ENCODE peak calls at places on chromosomes 16 and 17, in eight cellular contexts. One of them, this sample, is unnamed.

GRCh38 chr16:80231888-80232287 is 308.9 kb upstream of the DYNLRB2 start:
- DNase-seq in pancreas: no peak
- DNase-seq in brain microvascular endothelial cell: peak
- DNase-seq in ascending aorta: no peak
- DNase-seq in prostate gland: no peak
- DNase-seq in adrenal gland: no peak
- DNase-seq in A549: no peak
- DNase-seq in AG09309: peak
- DNase-seq in this sample: peak

GRCh38 chr17:81027591-81028505 is 7.1 kb upstream of the BAIAP2 start:
- DNase-seq in AG09309: no peak
- DNase-seq in A549: no peak
- DNase-seq in ascending aorta: no peak
- DNase-seq in adrenal gland: no peak
- DNase-seq in pancreas: no peak
- DNase-seq in brain microvascular endothelial cell: no peak
- DNase-seq in prostate gland: no peak
- DNase-seq in this sample: no peak

GRCh38 chr16:49524578-49525315 is 151.1 kb downstream of the C16orf78 start:
- DNase-seq in prostate gland: no peak
- DNase-seq in brain microvascular endothelial cell: no peak
- DNase-seq in adrenal gland: no peak
- DNase-seq in AG09309: no peak
- DNase-seq in A549: no peak
- DNase-seq in pancreas: no peak
- DNase-seq in ascending aorta: no peak
- DNase-seq in this sample: no peak

GRCh38 chr17:60421273-60422161 is 772 bp upstream of the CHCT1 start:
- DNase-seq in pancreas: peak
- DNase-seq in brain microvascular endothelial cell: peak
- DNase-seq in adrenal gland: peak
- DNase-seq in AG09309: no peak
- DNase-seq in ascending aorta: peak
- DNase-seq in A549: peak
- DNase-seq in prostate gland: peak
- DNase-seq in this sample: peak

GRCh38 chr17:54749157-54749556 is 151.5 kb upstream of the TOM1L1 start:
- DNase-seq in A549: peak
- DNase-seq in AG09309: no peak
- DNase-seq in brain microvascular endothelial cell: no peak
- DNase-seq in prostate gland: no peak
- DNase-seq in ascending aorta: no peak
- DNase-seq in adrenal gland: no peak
- DNase-seq in pancreas: no peak
- DNase-seq in this sample: no peak

GRCh38 chr17:3843935-3844516 is 2.0 kb downstream of the NCBP3 start:
- DNase-seq in AG09309: no peak
- DNase-seq in A549: peak
- DNase-seq in brain microvascular endothelial cell: no peak
- DNase-seq in adrenal gland: no peak
- DNase-seq in pancreas: peak
- DNase-seq in prostate gland: no peak
- DNase-seq in ascending aorta: no peak
- DNase-seq in this sample: peak

GRCh38 chr17:32445976-32446375 is 1.7 kb downstream of the PSMD11 start:
- DNase-seq in adrenal gland: no peak
- DNase-seq in pancreas: no peak
- DNase-seq in A549: peak
- DNase-seq in AG09309: no peak
- DNase-seq in ascending aorta: no peak
- DNase-seq in brain microvascular endothelial cell: peak
- DNase-seq in prostate gland: no peak
- DNase-seq in this sample: peak

GRCh38 chr16:19179890-19180490 is 11.9 kb downstream of the SYT17 start:
- DNase-seq in pancreas: peak
- DNase-seq in brain microvascular endothelial cell: peak
- DNase-seq in ascending aorta: no peak
- DNase-seq in adrenal gland: peak
- DNase-seq in prostate gland: peak
- DNase-seq in AG09309: no peak
- DNase-seq in A549: peak
- DNase-seq in this sample: peak

GRCh38 chr16:10877472-10877946 is 507 bp downstream of the CIITA start:
- DNase-seq in brain microvascular endothelial cell: no peak
- DNase-seq in pancreas: no peak
- DNase-seq in A549: no peak
- DNase-seq in prostate gland: no peak
- DNase-seq in adrenal gland: no peak
- DNase-seq in ascending aorta: no peak
- DNase-seq in AG09309: no peak
- DNase-seq in this sample: no peak

GRCh38 chr16:49000594-49000993 is 281.0 kb downstream of the CBLN1 start:
- DNase-seq in AG09309: no peak
- DNase-seq in A549: no peak
- DNase-seq in adrenal gland: no peak
- DNase-seq in ascending aorta: no peak
- DNase-seq in prostate gland: no peak
- DNase-seq in brain microvascular endothelial cell: no peak
- DNase-seq in pancreas: no peak
- DNase-seq in this sample: no peak

GRCh38 chr17:47907932-47908562 is 12.0 kb downstream of the SP2 start:
- DNase-seq in AG09309: no peak
- DNase-seq in ascending aorta: no peak
- DNase-seq in brain microvascular endothelial cell: no peak
- DNase-seq in A549: no peak
- DNase-seq in adrenal gland: no peak
- DNase-seq in prostate gland: no peak
- DNase-seq in pancreas: no peak
- DNase-seq in this sample: no peak

GRCh38 chr16:66612422-66612821 is 7.9 kb downstream of the CMTM3 start:
- DNase-seq in adrenal gland: no peak
- DNase-seq in A549: no peak
- DNase-seq in brain microvascular endothelial cell: no peak
- DNase-seq in AG09309: no peak
- DNase-seq in prostate gland: no peak
- DNase-seq in pancreas: peak
- DNase-seq in ascending aorta: no peak
- DNase-seq in this sample: no peak

GRCh38 chr17:57676543-57676942 is 68.6 kb downstream of the CCDC182 start:
- DNase-seq in prostate gland: no peak
- DNase-seq in A549: no peak
- DNase-seq in pancreas: no peak
- DNase-seq in brain microvascular endothelial cell: no peak
- DNase-seq in ascending aorta: peak
- DNase-seq in adrenal gland: no peak
- DNase-seq in AG09309: no peak
- DNase-seq in this sample: no peak

GRCh38 chr17:77315010-77315409 is 174.2 kb downstream of the SEC14L1 start:
- DNase-seq in adrenal gland: no peak
- DNase-seq in brain microvascular endothelial cell: no peak
- DNase-seq in ascending aorta: no peak
- DNase-seq in pancreas: no peak
- DNase-seq in prostate gland: no peak
- DNase-seq in AG09309: no peak
- DNase-seq in A549: no peak
- DNase-seq in this sample: no peak

GRCh38 chr16:7615565-7615964 is 282.9 kb downstream of the RBFOX1 start:
- DNase-seq in A549: no peak
- DNase-seq in prostate gland: no peak
- DNase-seq in pancreas: no peak
- DNase-seq in adrenal gland: peak
- DNase-seq in brain microvascular endothelial cell: no peak
- DNase-seq in AG09309: no peak
- DNase-seq in ascending aorta: no peak
- DNase-seq in this sample: no peak

GRCh38 chr16:49023095-49023494 is 258.5 kb downstream of the CBLN1 start:
- DNase-seq in A549: no peak
- DNase-seq in AG09309: no peak
- DNase-seq in pancreas: peak
- DNase-seq in prostate gland: no peak
- DNase-seq in adrenal gland: no peak
- DNase-seq in brain microvascular endothelial cell: no peak
- DNase-seq in ascending aorta: no peak
- DNase-seq in this sample: peak

GRCh38 chr17:63682981-63683380 is 16.9 kb downstream of the LIMD2 start:
- DNase-seq in AG09309: no peak
- DNase-seq in brain microvascular endothelial cell: no peak
- DNase-seq in pancreas: no peak
- DNase-seq in prostate gland: no peak
- DNase-seq in adrenal gland: no peak
- DNase-seq in A549: no peak
- DNase-seq in ascending aorta: no peak
- DNase-seq in this sample: no peak

GRCh38 chr17:27878776-27879562 is 14.2 kb downstream of the LYRM9 start:
- DNase-seq in A549: no peak
- DNase-seq in prostate gland: no peak
- DNase-seq in ascending aorta: no peak
- DNase-seq in pancreas: no peak
- DNase-seq in AG09309: no peak
- DNase-seq in brain microvascular endothelial cell: no peak
- DNase-seq in adrenal gland: peak
- DNase-seq in this sample: peak

GRCh38 chr16:54424043-54424451 is 137.5 kb upstream of the IRX3 start:
- DNase-seq in A549: no peak
- DNase-seq in adrenal gland: no peak
- DNase-seq in AG09309: no peak
- DNase-seq in pancreas: no peak
- DNase-seq in brain microvascular endothelial cell: no peak
- DNase-seq in prostate gland: no peak
- DNase-seq in ascending aorta: no peak
- DNase-seq in this sample: no peak

GRCh38 chr16:11472410-11472809 is 114.3 kb downstream of the LITAF start:
- DNase-seq in A549: no peak
- DNase-seq in adrenal gland: no peak
- DNase-seq in brain microvascular endothelial cell: no peak
- DNase-seq in ascending aorta: no peak
- DNase-seq in pancreas: no peak
- DNase-seq in AG09309: no peak
- DNase-seq in prostate gland: no peak
- DNase-seq in this sample: no peak

GRCh38 chr17:47295037-47295873 is 28.5 kb upstream of the EFCAB13 start:
- DNase-seq in AG09309: no peak
- DNase-seq in pancreas: no peak
- DNase-seq in adrenal gland: no peak
- DNase-seq in brain microvascular endothelial cell: no peak
- DNase-seq in A549: no peak
- DNase-seq in ascending aorta: peak
- DNase-seq in prostate gland: no peak
- DNase-seq in this sample: no peak

DNA sequence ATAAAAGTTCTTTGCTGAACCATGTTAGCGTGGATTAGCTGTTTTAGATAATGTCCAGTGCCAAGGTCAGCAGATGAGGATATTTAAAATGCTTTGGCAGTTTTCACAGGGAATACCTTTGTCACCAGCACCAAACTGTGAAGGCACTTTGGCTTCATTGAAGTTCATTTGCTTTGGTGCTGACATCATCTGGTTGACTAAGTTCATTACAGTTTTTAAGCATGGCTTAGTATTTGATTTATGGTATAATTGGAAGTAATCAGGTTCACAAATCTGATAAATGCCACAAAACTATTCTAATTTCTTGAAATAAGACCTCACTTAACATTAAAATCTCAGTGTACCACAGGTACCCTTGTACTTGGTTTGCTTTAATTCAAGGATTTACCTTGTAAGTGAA is 4.3 kb downstream of the GID4 start:
- DNase-seq in A549: peak
- DNase-seq in brain microvascular endothelial cell: no peak
- DNase-seq in adrenal gland: no peak
- DNase-seq in pancreas: no peak
- DNase-seq in AG09309: no peak
- DNase-seq in ascending aorta: no peak
- DNase-seq in prostate gland: no peak
- DNase-seq in this sample: peak
- TF ChIP-seq CTCF in A549: peak
- TF ChIP-seq CTCF in brain microvascular endothelial cell: peak
- TF ChIP-seq CTCF in adrenal gland: no peak
- TF ChIP-seq CTCF in pancreas: no peak
- TF ChIP-seq CTCF in AG09309: no peak
- TF ChIP-seq CTCF in ascending aorta: no peak
- TF ChIP-seq CTCF in prostate gland: no peak
- TF ChIP-seq CTCF in this sample: peak

GRCh38 chr17:6161456-6161855 is 91.3 kb downstream of the WSCD1 start:
- DNase-seq in ascending aorta: no peak
- DNase-seq in AG09309: no peak
- DNase-seq in pancreas: no peak
- DNase-seq in brain microvascular endothelial cell: no peak
- DNase-seq in adrenal gland: no peak
- DNase-seq in prostate gland: no peak
- DNase-seq in A549: no peak
- DNase-seq in this sample: no peak
- H3K4me3 ChIP-seq in ascending aorta: no peak
- H3K4me3 ChIP-seq in AG09309: no peak
- H3K4me3 ChIP-seq in pancreas: no peak
- H3K4me3 ChIP-seq in brain microvascular endothelial cell: no peak
- H3K4me3 ChIP-seq in adrenal gland: no peak
- H3K4me3 ChIP-seq in prostate gland: no peak
- H3K4me3 ChIP-seq in A549: no peak
- H3K4me3 ChIP-seq in this sample: no peak

DNA sequence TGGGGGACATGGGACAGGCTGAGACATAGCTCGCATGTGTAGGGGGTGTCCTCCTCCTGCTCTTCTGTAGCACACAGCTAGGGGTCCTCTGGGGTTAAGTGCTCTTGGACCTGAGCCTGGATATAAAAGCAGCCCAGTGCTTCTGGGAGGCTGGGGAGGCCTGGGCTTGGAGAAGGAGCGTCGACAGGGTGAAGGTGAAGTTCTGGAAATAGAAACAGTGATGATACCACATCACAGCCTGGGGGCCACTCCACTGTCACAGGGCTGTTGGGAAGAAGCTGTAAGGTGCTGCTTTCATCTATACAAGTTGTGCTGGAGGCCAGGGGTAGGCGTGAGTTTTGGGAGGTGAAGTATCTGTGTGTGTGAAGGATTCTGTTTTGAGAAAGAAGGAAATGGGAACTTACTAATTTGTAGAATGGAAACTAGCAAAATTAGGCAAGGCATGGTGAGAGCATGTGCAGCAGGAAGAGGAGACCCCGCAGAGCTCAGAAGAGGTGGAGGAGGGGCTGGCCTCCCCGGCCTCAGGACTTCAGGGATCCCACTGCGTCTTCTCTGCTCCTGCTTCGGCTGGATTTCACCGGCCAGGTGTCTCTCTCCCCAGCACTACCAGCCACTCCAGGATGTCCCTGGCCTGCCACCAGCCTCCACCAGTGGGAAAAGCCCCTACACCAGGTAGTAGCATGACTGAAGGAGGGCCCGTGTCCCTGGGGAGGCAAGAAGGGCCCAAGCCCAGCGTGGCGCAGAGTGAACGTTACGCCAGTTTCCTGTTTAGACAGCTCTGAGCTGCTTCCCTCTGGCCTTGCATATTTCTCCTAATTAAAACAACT is 19.4 kb downstream of the PLCG2 start:
- DNase-seq in A549: no peak
- DNase-seq in ascending aorta: no peak
- DNase-seq in pancreas: no peak
- DNase-seq in prostate gland: no peak
- DNase-seq in brain microvascular endothelial cell: no peak
- DNase-seq in AG09309: no peak
- DNase-seq in adrenal gland: no peak
- DNase-seq in this sample: no peak
- TF ChIP-seq CTCF in A549: no peak
- TF ChIP-seq CTCF in ascending aorta: no peak
- TF ChIP-seq CTCF in pancreas: no peak
- TF ChIP-seq CTCF in prostate gland: no peak
- TF ChIP-seq CTCF in brain microvascular endothelial cell: no peak
- TF ChIP-seq CTCF in AG09309: no peak
- TF ChIP-seq CTCF in adrenal gland: no peak
- TF ChIP-seq CTCF in this sample: no peak

GRCh38 chr17:78387982-78388941 is 9.8 kb downstream of the PGS1 start:
- DNase-seq in brain microvascular endothelial cell: no peak
- DNase-seq in adrenal gland: peak
- DNase-seq in A549: no peak
- DNase-seq in pancreas: no peak
- DNase-seq in ascending aorta: no peak
- DNase-seq in AG09309: no peak
- DNase-seq in prostate gland: peak
- DNase-seq in this sample: peak
- H3K4me3 ChIP-seq in brain microvascular endothelial cell: no peak
- H3K4me3 ChIP-seq in adrenal gland: no peak
- H3K4me3 ChIP-seq in A549: no peak
- H3K4me3 ChIP-seq in pancreas: no peak
- H3K4me3 ChIP-seq in ascending aorta: no peak
- H3K4me3 ChIP-seq in AG09309: no peak
- H3K4me3 ChIP-seq in prostate gland: no peak
- H3K4me3 ChIP-seq in this sample: no peak